ENCODE peak calls at places on chromosomes 13 and 19, in four cellular contexts. P is HFF-Myc, M is psoas muscle, J is left ventricle myocardium inferior. S is an unnamed sample.

GRCh38 chr13:23741879-23742510 is 147.2 kb downstream of the MIPEP start:
- DNase-seq in M (no peak), P (no peak), J (no peak), S (no peak)

GRCh38 chr13:91135376-91135775 is 212.1 kb upstream of the MIR17HG start:
- DNase-seq in J (no peak), P (no peak), M (no peak), S (no peak)

GRCh38 chr13:80029170-80029569 is 311.8 kb downstream of the SPRY2 start:
- DNase-seq in P (no peak), M (no peak), J (no peak), S (no peak)

GRCh38 chr19:19613456-19613855 is 5.0 kb downstream of the PBX4 start:
- DNase-seq in P (no peak), J (no peak), M (no peak), S (no peak)

GRCh38 chr19:57934820-57935665 is at the start of gene ZNF418:
- DNase-seq in P (peak; percentile 57), M (peak; percentile 39), J (peak; percentile 42), S (peak; percentile 83)

GRCh38 chr13:96817336-96817941 is 176.8 kb downstream of the OXGR1 start:
- DNase-seq in J (no peak), P (no peak), M (no peak), S (peak; percentile 40)

GRCh38 chr13:35600137-35600536 is 123.6 kb upstream of the MAB21L1 start:
- DNase-seq in J (no peak), M (no peak), P (no peak), S (no peak)

GRCh38 chr19:51784922-51785690 is 9.9 kb upstream of the FPR3 start:
- DNase-seq in P (no peak), M (peak; percentile 65), J (peak; percentile 63), S (no peak)

GRCh38 chr13:24911135-24911524 is 147.2 kb downstream of the RNF17 start:
- DNase-seq in J (no peak), M (no peak), P (peak; percentile 19), S (peak; percentile 52)

GRCh38 chr13:31761951-31762350 is 22.6 kb downstream of the RXFP2 start:
- DNase-seq in P (no peak), J (no peak), M (no peak), S (peak; percentile 35)

GRCh38 chr13:80235131-80235530 is 105.8 kb downstream of the SPRY2 start:
- DNase-seq in P (no peak), M (no peak), J (no peak), S (peak; percentile 47)

GRCh38 chr19:4908311-4908710 is 990 bp upstream of the UHRF1 start:
- DNase-seq in P (no peak), M (no peak), J (no peak), S (no peak)

GRCh38 chr13:23979361-23980159 is 82.3 kb upstream of the C1QTNF9B start:
- DNase-seq in P (no peak), J (peak; percentile 80), M (peak; percentile 81), S (peak; percentile 96)

GRCh38 chr13:23865065-23865464 is 24.1 kb downstream of the MIPEP start:
- DNase-seq in P (no peak), J (no peak), M (no peak), S (no peak)

GRCh38 chr19:58212336-58213074 is 16.2 kb upstream of the ZNF544 start:
- DNase-seq in M (no peak), P (no peak), J (no peak), S (no peak)

GRCh38 chr13:94217370-94217769 is 262.1 kb downstream of the DCT start:
- DNase-seq in P (no peak), M (no peak), J (no peak), S (peak; percentile 20)

GRCh38 chr19:13554506-13555235 is 48.4 kb upstream of the CACNA1A start:
- DNase-seq in P (no peak), M (no peak), J (no peak), S (no peak)

GRCh38 chr13:24288870-24289269 is 20.5 kb upstream of the C1QTNF9 start:
- DNase-seq in M (no peak), J (no peak), P (no peak), S (peak; percentile 20)

GRCh38 chr13:42525035-42525504 is 48.9 kb upstream of the TNFSF11 start:
- DNase-seq in M (no peak), P (peak; percentile 37), J (no peak), S (peak; percentile 73)

GRCh38 chr13:87661471-87661870 is 9.7 kb upstream of the SLITRK5 start:
- DNase-seq in M (no peak), P (no peak), J (no peak), S (peak; percentile 91)

GRCh38 chr13:101773062-101773461 is 320.6 kb downstream of the ITGBL1 start:
- DNase-seq in P (no peak), J (no peak), M (no peak), S (no peak)

GRCh38 chr13:21445759-21446158 is 13.3 kb downstream of the ZDHHC20 start:
- DNase-seq in M (no peak), P (no peak), J (no peak), S (no peak)

GRCh38 chr19:35166100-35167063 is 11.8 kb downstream of the FXYD5 start:
- DNase-seq in P (no peak), M (no peak), J (no peak), S (no peak)

GRCh38 chr19:33040994-33041827 is 23.5 kb downstream of the RHPN2 start:
- DNase-seq in P (no peak), M (no peak), J (no peak), S (peak; percentile 57)

GRCh38 chr13:110308377-110309158 is 1.5 kb downstream of the COL4A2 start:
- DNase-seq in M (no peak), P (no peak), J (no peak), S (peak; percentile 72)

GRCh38 chr19:52626915-52627314 is 11.2 kb downstream of the ZNF83 start:
- DNase-seq in M (no peak), J (no peak), P (no peak), S (no peak)

GRCh38 chr13:106561551-106562170 is 6.3 kb downstream of the ARGLU1 start:
- DNase-seq in P (no peak), M (no peak), J (no peak), S (peak; percentile 45)

GRCh38 chr13:38202730-38203129 is 146.9 kb upstream of the UFM1 start:
- DNase-seq in J (no peak), P (no peak), M (no peak), S (peak; percentile 72)

GRCh38 chr13:112839347-112840105 is 129.5 kb upstream of the MCF2L start:
- DNase-seq in M (no peak), J (no peak), P (no peak), S (peak; percentile 35)

GRCh38 chr19:51301266-51301665 is 10.2 kb upstream of the IGLON5 start:
- DNase-seq in J (no peak), P (no peak), M (no peak), S (no peak)

GRCh38 chr19:40398417-40399056 is 8.6 kb upstream of the HIPK4 start:
- DNase-seq in J (peak; percentile 38), M (no peak), P (no peak), S (peak; percentile 36)

GRCh38 chr13:44921931-44922758 is 67.1 kb downstream of the NUFIP1 start:
- DNase-seq in P (peak; percentile 54), J (no peak), M (peak; percentile 42), S (peak; percentile 99)

GRCh38 chr19:39148939-39149529 is 23.4 kb downstream of the PAK4 start:
- DNase-seq in P (no peak), M (no peak), J (no peak), S (no peak)

GRCh38 chr13:99894835-99895427 is 76.6 kb downstream of the ZIC5 start:
- DNase-seq in M (no peak), P (no peak), J (no peak), S (peak; percentile 22)

GRCh38 chr13:74575729-74576125 is 441.5 kb upstream of the KLF12 start:
- DNase-seq in M (peak; percentile 68), J (peak; percentile 88), P (no peak), S (peak; percentile 70)

GRCh38 chr19:16420781-16421386 is 50.9 kb downstream of the EPS15L1 start:
- DNase-seq in M (no peak), J (peak; percentile 77), P (no peak), S (no peak)

GRCh38 chr19:32070101-32070500 is 275.3 kb upstream of the ZNF507 start:
- DNase-seq in M (no peak), P (no peak), J (no peak), S (no peak)

GRCh38 chr19:53903055-53903680 is 5.9 kb upstream of the CACNG7 start:
- DNase-seq in M (no peak), J (no peak), P (peak; percentile 45), S (peak; percentile 37)

DNA sequence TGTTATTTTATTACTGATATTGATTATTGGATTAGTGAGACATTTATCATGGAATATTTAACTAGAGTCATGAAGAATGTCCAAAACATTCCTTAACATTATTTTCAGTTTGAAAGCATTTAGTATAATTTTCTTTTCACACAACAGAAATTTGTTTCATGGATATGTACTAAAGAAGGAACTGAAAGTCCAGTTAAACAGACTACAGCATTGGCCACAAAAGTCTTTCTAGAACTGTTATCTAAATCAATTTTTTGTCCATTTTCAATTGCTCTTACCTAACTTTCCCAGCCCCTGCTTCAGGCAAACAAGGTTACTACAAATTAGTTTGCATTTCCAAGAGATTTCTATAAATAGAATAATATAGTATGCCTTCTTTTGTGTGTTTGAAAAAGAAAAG is 1018.0 kb upstream of the PCDH20 start:
- DNase-seq in M (no peak), J (no peak), P (no peak), S (no peak)
- TF ChIP-seq CTCF in M (no peak), J (no peak), P (no peak), S (no peak)

DNA sequence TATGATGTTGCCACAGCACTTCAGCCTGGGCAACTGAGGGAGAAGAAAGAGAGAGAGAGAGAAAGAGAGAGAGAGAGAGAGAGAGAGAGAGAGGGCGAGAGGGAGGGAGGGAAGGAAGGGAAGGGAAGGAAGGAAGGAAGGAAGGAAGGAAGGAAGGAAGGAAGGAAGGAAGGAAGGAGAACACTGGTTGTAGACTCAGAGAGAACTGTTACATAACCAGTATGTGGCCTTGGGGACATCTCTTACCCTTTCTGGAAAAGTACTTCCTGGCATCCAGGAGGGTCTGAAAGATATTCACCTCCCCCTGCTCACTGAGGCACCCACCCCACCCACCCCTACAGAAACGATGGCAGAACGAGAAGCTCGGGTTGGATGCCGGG is 2.7 kb upstream of the ARHGEF1 start:
- DNase-seq in M (no peak), J (no peak), P (no peak), S (no peak)
- H3K4me3 ChIP-seq in M (no peak overlapping the region), J (no peak overlapping the region), P (no peak overlapping the region), S (no peak overlapping the region)

GRCh38 chr19:37963190-37963947 is 56.4 kb downstream of the SIPA1L3 start:
- DNase-seq in P (peak; percentile 39), J (no peak), M (no peak), S (peak; percentile 89)
- TF ChIP-seq CTCF in P (no peak), J (no peak), M (no peak), S (peak; percentile 8)

GRCh38 chr19:47848425-47848824 is 10.6 kb upstream of the TPRX2 start:
- DNase-seq in M (no peak), J (no peak), P (no peak), S (no peak)

GRCh38 chr19:47854459-47854858 is 4.6 kb upstream of the TPRX2 start:
- DNase-seq in M (no peak), P (no peak), J (no peak), S (no peak)

GRCh38 chr19:47853003-47853402 is 6.0 kb upstream of the TPRX2 start:
- DNase-seq in P (no peak), M (no peak), J (no peak), S (no peak)

GRCh38 chr19:47848871-47849473 is 10.1 kb upstream of the TPRX2 start:
- DNase-seq in J (no peak), P (no peak), M (no peak), S (no peak)
- H3K4me3 ChIP-seq in J (no peak overlapping the region), P (no peak overlapping the region), M (no peak overlapping the region), S (no peak overlapping the region)